ENCODE peak calls at places on chromosomes 5 and 9, in eight cellular contexts. One of them, this sample, is unnamed.

GRCh38 chr5:145903862-145904261 is 31.0 kb upstream of the GRXCR2 start:
- DNase-seq in stomach: no peak
- DNase-seq in esophagus squamous epithelium: no peak
- DNase-seq in IMR-90: peak
- DNase-seq in A549: no peak
- DNase-seq in GM12891: no peak
- DNase-seq in ovary: no peak
- DNase-seq in tibial nerve: no peak
- DNase-seq in this sample: no peak

GRCh38 chr5:172104021-172104420 is 84.0 kb downstream of the STK10 start:
- DNase-seq in ovary: no peak
- DNase-seq in IMR-90: no peak
- DNase-seq in tibial nerve: no peak
- DNase-seq in GM12891: no peak
- DNase-seq in stomach: no peak
- DNase-seq in A549: no peak
- DNase-seq in esophagus squamous epithelium: no peak
- DNase-seq in this sample: no peak

GRCh38 chr9:129776938-129777768 is 24.3 kb upstream of the PTGES start:
- DNase-seq in GM12891: no peak
- DNase-seq in stomach: peak
- DNase-seq in tibial nerve: peak
- DNase-seq in IMR-90: peak
- DNase-seq in esophagus squamous epithelium: peak
- DNase-seq in ovary: peak
- DNase-seq in A549: peak
- DNase-seq in this sample: peak

GRCh38 chr9:110179734-110180133 is 28.2 kb downstream of the C9orf152 start:
- DNase-seq in GM12891: no peak
- DNase-seq in A549: peak
- DNase-seq in stomach: no peak
- DNase-seq in esophagus squamous epithelium: no peak
- DNase-seq in ovary: no peak
- DNase-seq in tibial nerve: no peak
- DNase-seq in IMR-90: peak
- DNase-seq in this sample: peak

GRCh38 chr5:120258123-120258522 is 206.0 kb upstream of the PRR16 start:
- DNase-seq in GM12891: no peak
- DNase-seq in stomach: no peak
- DNase-seq in tibial nerve: peak
- DNase-seq in A549: no peak
- DNase-seq in ovary: no peak
- DNase-seq in IMR-90: no peak
- DNase-seq in esophagus squamous epithelium: no peak
- DNase-seq in this sample: no peak

GRCh38 chr5:171308453-171309275 is at the start of gene TLX3:
- DNase-seq in A549: no peak
- DNase-seq in tibial nerve: no peak
- DNase-seq in stomach: no peak
- DNase-seq in esophagus squamous epithelium: no peak
- DNase-seq in GM12891: no peak
- DNase-seq in IMR-90: peak
- DNase-seq in ovary: no peak
- DNase-seq in this sample: no peak

GRCh38 chr5:73892806-73893205 is 266.8 kb downstream of the ARHGEF28 start:
- DNase-seq in A549: no peak
- DNase-seq in GM12891: no peak
- DNase-seq in IMR-90: peak
- DNase-seq in stomach: no peak
- DNase-seq in esophagus squamous epithelium: no peak
- DNase-seq in ovary: no peak
- DNase-seq in tibial nerve: no peak
- DNase-seq in this sample: no peak

GRCh38 chr5:376951-377325 is 55.4 kb downstream of the AHRR start:
- DNase-seq in GM12891: no peak
- DNase-seq in esophagus squamous epithelium: no peak
- DNase-seq in tibial nerve: no peak
- DNase-seq in A549: no peak
- DNase-seq in ovary: no peak
- DNase-seq in stomach: no peak
- DNase-seq in IMR-90: no peak
- DNase-seq in this sample: no peak

GRCh38 chr5:140596364-140596763 is 31.7 kb downstream of the SLC35A4 start:
- DNase-seq in esophagus squamous epithelium: no peak
- DNase-seq in GM12891: no peak
- DNase-seq in IMR-90: no peak
- DNase-seq in A549: no peak
- DNase-seq in ovary: peak
- DNase-seq in tibial nerve: no peak
- DNase-seq in stomach: no peak
- DNase-seq in this sample: no peak

GRCh38 chr9:37984672-37985611 is 81.0 kb upstream of the SLC25A51 start:
- DNase-seq in GM12891: no peak
- DNase-seq in esophagus squamous epithelium: no peak
- DNase-seq in stomach: no peak
- DNase-seq in ovary: no peak
- DNase-seq in tibial nerve: no peak
- DNase-seq in A549: no peak
- DNase-seq in IMR-90: peak
- DNase-seq in this sample: peak

DNA sequence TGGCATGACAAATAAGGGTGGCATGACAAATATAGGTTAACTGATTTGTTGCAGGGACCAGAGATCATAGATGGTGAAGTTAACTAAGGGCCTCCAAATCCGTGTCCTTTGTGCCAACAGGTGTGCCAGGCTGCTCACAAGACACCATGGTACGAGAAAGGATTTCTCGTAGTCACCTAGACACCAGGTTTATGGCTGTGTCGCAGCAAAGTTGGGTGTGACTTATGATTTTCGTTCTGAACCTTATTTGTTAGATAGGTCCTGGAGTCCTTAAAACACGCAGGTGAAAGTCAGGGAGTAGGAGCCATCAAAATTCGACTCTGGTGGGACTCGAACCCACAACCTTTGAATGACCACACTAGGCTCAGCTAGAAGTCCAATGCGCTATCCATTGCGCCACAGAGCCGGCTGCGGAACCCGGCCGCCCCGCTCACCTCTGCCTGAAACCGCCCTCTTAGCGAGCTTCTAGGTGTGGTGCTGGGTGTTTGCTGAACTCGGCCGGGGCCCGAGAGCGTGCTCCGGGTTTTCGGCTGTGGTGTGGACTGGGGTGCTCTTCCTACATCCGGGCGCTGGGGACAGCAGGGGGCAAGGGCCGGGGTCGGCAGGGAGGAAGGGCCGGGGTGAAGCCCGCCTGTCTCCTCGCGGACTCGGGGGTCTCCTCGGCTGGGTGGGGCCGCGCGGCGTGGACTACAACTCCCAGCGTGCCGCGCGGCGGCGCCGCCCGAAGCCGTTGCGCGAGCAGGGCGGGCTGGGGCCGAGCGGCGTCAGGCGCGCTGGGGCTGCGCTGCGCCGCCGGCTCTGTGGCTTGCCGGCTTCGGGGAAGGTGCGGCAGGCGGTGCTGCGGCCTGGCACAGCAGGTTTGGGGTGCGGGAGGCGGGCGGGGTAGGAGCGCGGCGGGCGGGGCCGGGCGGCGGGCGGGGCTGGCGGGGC is at the start of gene SLC27A4:
- DNase-seq in IMR-90: peak
- DNase-seq in esophagus squamous epithelium: no peak
- DNase-seq in A549: peak
- DNase-seq in tibial nerve: peak
- DNase-seq in stomach: peak
- DNase-seq in GM12891: peak
- DNase-seq in ovary: peak
- DNase-seq in this sample: peak
- TF ChIP-seq POLR2A in IMR-90: no peak
- TF ChIP-seq POLR2A in esophagus squamous epithelium: no peak
- TF ChIP-seq POLR2A in A549: peak
- TF ChIP-seq POLR2A in tibial nerve: no peak
- TF ChIP-seq POLR2A in stomach: no peak
- TF ChIP-seq POLR2A in GM12891: no peak
- TF ChIP-seq POLR2A in ovary: no peak
- TF ChIP-seq POLR2A in this sample: peak

GRCh38 chr9:35078066-35078465 is 1.7 kb downstream of the FANCG start:
- DNase-seq in A549: no peak
- DNase-seq in tibial nerve: no peak
- DNase-seq in ovary: no peak
- DNase-seq in esophagus squamous epithelium: no peak
- DNase-seq in stomach: no peak
- DNase-seq in IMR-90: no peak
- DNase-seq in GM12891: no peak
- DNase-seq in this sample: no peak
- TF ChIP-seq POLR2A in A549: no peak
- TF ChIP-seq POLR2A in tibial nerve: no peak
- TF ChIP-seq POLR2A in ovary: no peak
- TF ChIP-seq POLR2A in esophagus squamous epithelium: no peak
- TF ChIP-seq POLR2A in stomach: no peak
- TF ChIP-seq POLR2A in IMR-90: no peak
- TF ChIP-seq POLR2A in GM12891: no peak
- TF ChIP-seq POLR2A in this sample: no peak

DNA sequence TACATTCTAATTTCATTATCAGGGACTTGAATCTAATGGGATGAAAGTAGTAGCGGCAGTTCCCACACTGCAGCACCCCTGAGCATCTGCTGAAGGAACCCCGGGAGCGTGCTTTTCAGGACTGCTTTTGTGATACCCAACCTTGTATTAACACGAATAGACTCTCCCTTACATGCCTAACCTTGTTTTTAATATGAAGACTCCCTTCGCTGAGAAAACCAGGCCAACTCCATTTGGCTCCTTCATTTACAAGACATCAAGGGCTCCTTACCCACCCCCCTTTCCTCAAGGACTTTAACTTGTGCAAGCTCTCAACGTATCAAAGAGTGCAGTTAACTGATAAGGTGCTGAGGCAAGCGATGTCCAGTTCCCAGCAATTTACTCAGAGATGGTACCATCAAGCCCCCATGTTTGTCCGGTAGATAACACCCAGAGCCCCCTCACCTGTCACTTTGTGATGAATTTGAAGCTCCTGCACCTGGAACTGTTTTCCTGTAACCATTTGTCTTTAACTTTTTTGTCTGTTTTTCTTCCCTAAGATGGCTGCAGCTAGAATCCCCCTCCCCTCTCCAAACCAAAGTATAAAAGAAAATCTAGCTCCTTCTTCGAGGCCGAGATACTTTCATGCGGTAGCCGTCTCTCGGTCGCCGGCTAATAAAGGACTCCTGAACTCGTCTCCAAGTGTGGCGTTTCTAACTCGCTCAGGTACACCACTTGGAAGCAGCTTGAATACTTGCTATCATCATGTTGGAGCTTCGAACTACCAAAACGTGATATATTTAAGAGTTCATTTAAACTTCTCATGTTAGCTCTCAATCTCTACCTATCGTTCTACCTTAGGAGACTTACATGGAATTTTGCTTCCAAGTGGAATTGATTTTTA is 10.7 kb downstream of the HNRNPH1 start:
- DNase-seq in esophagus squamous epithelium: no peak
- DNase-seq in A549: no peak
- DNase-seq in GM12891: no peak
- DNase-seq in ovary: no peak
- DNase-seq in IMR-90: no peak
- DNase-seq in tibial nerve: no peak
- DNase-seq in stomach: no peak
- DNase-seq in this sample: no peak
- TF ChIP-seq POLR2A in esophagus squamous epithelium: no peak
- TF ChIP-seq POLR2A in A549: no peak
- TF ChIP-seq POLR2A in GM12891: peak
- TF ChIP-seq POLR2A in ovary: no peak
- TF ChIP-seq POLR2A in IMR-90: no peak
- TF ChIP-seq POLR2A in tibial nerve: no peak
- TF ChIP-seq POLR2A in stomach: no peak
- TF ChIP-seq POLR2A in this sample: no peak

DNA sequence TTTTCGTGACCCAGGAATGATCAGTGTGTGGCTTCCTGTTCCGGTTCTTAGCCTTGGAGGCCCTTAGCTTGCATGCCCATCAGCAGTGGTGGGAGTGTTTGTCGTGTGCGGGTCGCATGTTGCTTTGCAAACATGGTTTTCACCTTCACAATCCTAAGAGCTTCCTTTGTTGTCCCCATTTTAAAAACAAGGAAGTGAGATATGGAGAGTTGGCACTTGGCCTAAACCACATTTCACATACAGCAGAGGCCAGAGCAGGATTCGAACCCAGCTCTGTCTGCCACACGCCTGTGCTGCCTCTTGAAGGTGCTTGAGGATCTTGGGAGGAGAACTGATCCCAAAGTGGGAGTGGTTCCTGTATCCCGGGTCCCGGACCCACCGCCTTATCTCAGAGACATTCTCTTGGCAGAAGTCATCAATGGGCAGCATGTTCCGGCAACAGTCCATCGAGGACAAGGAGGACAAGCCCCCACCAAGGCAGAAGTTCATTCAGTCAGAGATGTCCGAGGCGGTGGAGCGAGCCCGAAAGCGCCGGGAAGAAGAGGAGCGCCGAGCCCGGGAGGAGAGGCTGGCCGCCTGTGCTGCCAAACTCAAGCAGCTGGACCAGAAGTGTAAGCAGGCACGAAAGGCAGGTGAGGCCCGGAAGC is 38.2 kb upstream of the POMT1 start:
- DNase-seq in GM12891: no peak
- DNase-seq in stomach: no peak
- DNase-seq in tibial nerve: no peak
- DNase-seq in ovary: no peak
- DNase-seq in esophagus squamous epithelium: no peak
- DNase-seq in A549: no peak
- DNase-seq in IMR-90: no peak
- DNase-seq in this sample: no peak
- TF ChIP-seq POLR2A in GM12891: no peak
- TF ChIP-seq POLR2A in stomach: no peak
- TF ChIP-seq POLR2A in tibial nerve: no peak
- TF ChIP-seq POLR2A in ovary: no peak
- TF ChIP-seq POLR2A in esophagus squamous epithelium: no peak
- TF ChIP-seq POLR2A in A549: no peak
- TF ChIP-seq POLR2A in IMR-90: no peak
- TF ChIP-seq POLR2A in this sample: no peak

DNA sequence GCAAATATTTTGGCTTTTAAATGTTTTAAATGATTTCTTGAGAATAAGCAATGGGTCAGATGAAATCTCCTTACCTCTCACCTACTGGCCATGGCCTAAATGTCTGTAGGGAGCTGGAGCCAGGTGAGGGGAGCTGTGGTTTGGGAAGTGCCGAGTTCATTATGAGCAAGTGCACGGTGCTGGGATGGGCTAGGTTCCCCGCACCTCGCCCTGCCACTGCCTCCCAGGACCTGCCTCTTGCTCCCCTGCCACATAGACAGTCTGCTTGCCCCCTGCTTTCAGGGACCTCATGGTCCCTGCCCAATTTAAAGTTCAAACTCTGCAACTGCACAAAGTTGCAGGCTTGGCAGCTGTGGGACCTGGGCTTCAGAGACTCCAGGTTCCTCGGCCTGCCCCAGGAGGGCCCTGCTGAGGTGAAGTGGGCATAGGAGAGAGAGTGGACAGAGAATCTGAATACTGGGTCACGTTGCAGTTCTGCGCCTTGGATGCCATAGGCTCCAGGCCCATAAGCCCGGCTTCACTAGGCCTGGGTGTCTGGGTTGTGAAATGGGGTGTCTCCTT is 5.4 kb downstream of the OR13J1 start:
- DNase-seq in GM12891: no peak
- DNase-seq in tibial nerve: no peak
- DNase-seq in A549: no peak
- DNase-seq in ovary: no peak
- DNase-seq in esophagus squamous epithelium: no peak
- DNase-seq in stomach: no peak
- DNase-seq in IMR-90: no peak
- DNase-seq in this sample: no peak
- TF ChIP-seq POLR2A in GM12891: no peak
- TF ChIP-seq POLR2A in tibial nerve: no peak
- TF ChIP-seq POLR2A in A549: no peak
- TF ChIP-seq POLR2A in ovary: no peak
- TF ChIP-seq POLR2A in esophagus squamous epithelium: no peak
- TF ChIP-seq POLR2A in stomach: no peak
- TF ChIP-seq POLR2A in IMR-90: no peak
- TF ChIP-seq POLR2A in this sample: no peak

This sample was measured in H54.